ENCODE peak calls at places on chromosome 13, in nine cellular contexts. T is T-helper 9 cell; U is NCI-H510A; K is left cardiac atrium; F is posterior cingulate gyrus; R is NCI-H1105; Q is AG08395; Y is CD4-positive, CD25-positive, alpha-beta regulatory T cell; S is RWPE1. J is an unnamed sample.

GRCh38 chr13:92948034-92948433 is 278.6 kb upstream of the GPC6 start:
- DNase-seq in T (no peak), U (no peak), K (no peak), F (no peak), R (no peak), Q (no peak), Y (no peak), S (no peak), J (no peak)

GRCh38 chr13:34416833-34417425 is 525.1 kb upstream of the NBEA start:
- DNase-seq in T (no peak), U (no peak), K (peak; percentile 81), F (no peak), R (no peak), Q (peak; percentile 76), Y (no peak), S (no peak), J (peak; percentile 81)

GRCh38 chr13:98773053-98773452 is 20.6 kb upstream of the SLC15A1 start:
- DNase-seq in T (no peak), U (no peak), K (no peak), F (no peak), R (no peak), Q (no peak), Y (no peak), S (no peak), J (no peak)

GRCh38 chr13:101424381-101425155 is 8.3 kb upstream of the NALCN start:
- DNase-seq in T (no peak), U (no peak), K (peak; percentile 28), F (no peak), R (no peak), Q (no peak), Y (no peak), S (no peak), J (no peak)

GRCh38 chr13:38767506-38768265 is 80.8 kb downstream of the FREM2 start:
- DNase-seq in T (no peak), U (no peak), K (no peak), F (no peak), R (no peak), Q (no peak), Y (no peak), S (no peak), J (no peak)

GRCh38 chr13:21014666-21015170 is 46.7 kb downstream of the LATS2 start:
- DNase-seq in T (no peak), U (no peak), K (peak; percentile 69), F (no peak), R (no peak), Q (peak; percentile 65), Y (no peak), S (no peak), J (peak; percentile 76)

GRCh38 chr13:22102237-22102636 is 431.4 kb downstream of the FGF9 start:
- DNase-seq in T (no peak), U (no peak), K (no peak), F (no peak), R (no peak), Q (peak; percentile 21), Y (no peak), S (no peak), J (no peak)

GRCh38 chr13:93289047-93289446 is 62.4 kb downstream of the GPC6 start:
- DNase-seq in T (no peak), U (no peak), K (no peak), F (no peak), R (no peak), Q (no peak), Y (no peak), S (no peak), J (no peak)

GRCh38 chr13:38582133-38582532 is 104.7 kb upstream of the FREM2 start:
- DNase-seq in T (no peak), U (no peak), K (no peak), F (no peak), R (peak; percentile 30), Q (peak; percentile 28), Y (no peak), S (peak; percentile 23), J (peak; percentile 39)

GRCh38 chr13:72808917-72809500 is 27.1 kb downstream of the PIBF1 start:
- DNase-seq in T (no peak), U (no peak), K (no peak), F (no peak), R (no peak), Q (peak; percentile 14), Y (peak; percentile 27), S (peak; percentile 5), J (no peak)

GRCh38 chr13:97000295-97000925 is 6.1 kb upstream of the OXGR1 start:
- DNase-seq in T (no peak), U (no peak), K (no peak), F (no peak), R (no peak), Q (peak; percentile 38), Y (no peak), S (no peak), J (no peak)

GRCh38 chr13:92573467-92574057 is 653.0 kb upstream of the GPC6 start:
- DNase-seq in T (no peak), U (peak; percentile 5), K (no peak), F (no peak), R (no peak), Q (no peak), Y (no peak), S (no peak), J (no peak)

GRCh38 chr13:72586519-72586918 is 140.9 kb downstream of the MZT1 start:
- DNase-seq in T (no peak), U (no peak), K (no peak), F (no peak), R (no peak), Q (no peak), Y (no peak), S (no peak), J (no peak)

GRCh38 chr13:113863511-113864302 is at the start of gene GAS6:
- DNase-seq in T (no peak), U (no peak), K (peak; percentile 72), F (no peak), R (peak; percentile 73), Q (peak; percentile 84), Y (no peak), S (peak; percentile 68), J (peak; percentile 46)

GRCh38 chr13:35818577-35819165 is 312.5 kb downstream of the DCLK1 start:
- DNase-seq in T (no peak), U (no peak), K (no peak), F (no peak), R (peak; percentile 3), Q (peak; percentile 65), Y (no peak), S (peak; percentile 21), J (peak; percentile 24)

GRCh38 chr13:29749401-29750177 is 100.8 kb downstream of the UBL3 start:
- DNase-seq in T (no peak), U (no peak), K (no peak), F (no peak), R (no peak), Q (no peak), Y (no peak), S (no peak), J (no peak)

GRCh38 chr13:36997716-36998427 is 1.3 kb downstream of the ALG5 start:
- DNase-seq in T (no peak), U (no peak), K (no peak), F (no peak), R (no peak), Q (peak; percentile 2), Y (no peak), S (no peak), J (no peak)

GRCh38 chr13:100175078-100175802 is 86.3 kb downstream of the PCCA start:
- DNase-seq in T (no peak), U (no peak), K (no peak), F (no peak), R (no peak), Q (no peak), Y (no peak), S (no peak), J (no peak)

GRCh38 chr13:20118268-20119140 is 42.3 kb downstream of the GJA3 start:
- DNase-seq in T (peak; percentile 43), U (no peak), K (peak; percentile 68), F (peak; percentile 12), R (no peak), Q (peak; percentile 46), Y (peak; percentile 8), S (no peak), J (no peak)

GRCh38 chr13:37476874-37477273 is 121.7 kb downstream of the POSTN start:
- DNase-seq in T (no peak), U (no peak), K (no peak), F (no peak), R (no peak), Q (peak; percentile 49), Y (no peak), S (no peak), J (peak; percentile 61)

GRCh38 chr13:56317839-56318238 is 822.9 kb upstream of the PRR20A start:
- DNase-seq in T (no peak), U (no peak), K (no peak), F (no peak), R (no peak), Q (no peak), Y (no peak), S (no peak), J (no peak)

GRCh38 chr13:63408227-63409202 is 1992.9 kb upstream of the PCDH20 start:
- DNase-seq in T (no peak), U (no peak), K (no peak), F (no peak), R (no peak), Q (peak; percentile 3), Y (no peak), S (no peak), J (no peak)

GRCh38 chr13:90416519-90416918 is 931.0 kb upstream of the MIR17HG start:
- DNase-seq in T (no peak), U (no peak), K (no peak), F (no peak), R (no peak), Q (peak; percentile 40), Y (no peak), S (no peak), J (peak; percentile 81)

GRCh38 chr13:36369268-36370107 is 23.3 kb upstream of the SPART start:
- DNase-seq in T (no peak), U (no peak), K (no peak), F (no peak), R (no peak), Q (peak; percentile 46), Y (no peak), S (no peak), J (no peak)

GRCh38 chr13:59837101-59837500 is 326.6 kb downstream of the DIAPH3 start:
- DNase-seq in T (no peak), U (no peak), K (no peak), F (no peak), R (no peak), Q (no peak), Y (no peak), S (no peak), J (no peak)

GRCh38 chr13:51827254-51827653 is 17.7 kb downstream of the TMEM272 start:
- DNase-seq in T (no peak), U (no peak), K (no peak), F (no peak), R (no peak), Q (no peak), Y (no peak), S (no peak), J (no peak)

GRCh38 chr13:96984061-96984508 is 10.2 kb downstream of the OXGR1 start:
- DNase-seq in T (no peak), U (peak; percentile 90), K (peak; percentile 32), F (no peak), R (no peak), Q (no peak), Y (no peak), S (peak; percentile 24), J (no peak)

GRCh38 chr13:83515267-83515666 is 367.0 kb downstream of the SLITRK1 start:
- DNase-seq in T (no peak), U (no peak), K (no peak), F (no peak), R (no peak), Q (no peak), Y (no peak), S (peak; percentile 23), J (peak; percentile 70)

GRCh38 chr13:109647046-109647445 is 139.3 kb downstream of the IRS2 start:
- DNase-seq in T (no peak), U (no peak), K (no peak), F (no peak), R (no peak), Q (peak; percentile 39), Y (no peak), S (peak; percentile 46), J (no peak)

GRCh38 chr13:51942189-51942588 is 69.1 kb downstream of the ATP7B start:
- DNase-seq in T (peak; percentile 14), U (no peak), K (no peak), F (no peak), R (no peak), Q (no peak), Y (peak; percentile 41), S (peak; percentile 18), J (no peak)

GRCh38 chr13:74243637-74244526 is 109.7 kb upstream of the KLF12 start:
- DNase-seq in T (no peak), U (no peak), K (no peak), F (no peak), R (no peak), Q (peak; percentile 57), Y (peak; percentile 73), S (peak; percentile 7), J (peak; percentile 90)

J was measured in HFFc6.